ENCODE peak calls at places on chromosomes 16 and 17, in seven cellular contexts. C is IMR-90, J is testis, U is GM23248, H is ascending aorta, Z is GM23338, K is epithelial cell of esophagus. F is an unnamed sample.

GRCh38 chr17:59890720-59891119 is 2.0 kb downstream of the TUBD1 start:
- DNase-seq in H (no peak), K (peak), Z (no peak), C (peak), U (peak), J (no peak), F (peak)

GRCh38 chr17:4003501-4004421 is 39.5 kb upstream of the ATP2A3 start:
- DNase-seq in U (peak), C (no peak), H (peak), K (no peak), Z (peak), J (no peak), F (peak)

GRCh38 chr16:72985148-72985882 is 62.6 kb downstream of the ZFHX3 start:
- DNase-seq in U (peak), C (peak), Z (no peak), K (no peak), J (peak), H (peak), F (no peak)

GRCh38 chr16:21194771-21195301 is 16.5 kb downstream of the ZP2 start:
- DNase-seq in C (no peak), K (peak), Z (no peak), H (no peak), J (no peak), U (peak), F (no peak)

GRCh38 chr17:17156511-17156910 is 49.6 kb downstream of the PLD6 start:
- DNase-seq in C (peak), H (no peak), U (peak), Z (no peak), K (peak), J (no peak), F (no peak)

GRCh38 chr16:29877266-29877961 is 14.4 kb upstream of the CDIPT start:
- DNase-seq in Z (peak), J (peak), C (peak), U (peak), H (no peak), K (peak), F (no peak)

GRCh38 chr17:28812136-28812979 is 30.2 kb downstream of the FAM222B start:
- DNase-seq in U (peak), Z (peak), J (peak), C (peak), H (peak), K (peak), F (peak)

GRCh38 chr17:2705263-2705662 is 6.3 kb downstream of the CLUH start:
- DNase-seq in C (peak), K (no peak), J (no peak), H (no peak), U (peak), Z (no peak), F (no peak)

GRCh38 chr16:27244363-27244755 is 24.2 kb downstream of the NSMCE1 start:
- DNase-seq in C (no peak), K (no peak), H (peak), Z (no peak), U (no peak), J (peak), F (no peak)

GRCh38 chr17:50625032-50625871 is 9.4 kb upstream of the ABCC3 start:
- DNase-seq in H (no peak), J (no peak), Z (no peak), K (no peak), C (no peak), U (no peak), F (no peak)

GRCh38 chr16:86296263-86296662 is 214.1 kb upstream of the FOXF1 start:
- DNase-seq in Z (no peak), K (no peak), J (no peak), H (no peak), U (no peak), C (no peak), F (no peak)

GRCh38 chr16:81627729-81628128 is 151.4 kb upstream of the PLCG2 start:
- DNase-seq in J (no peak), H (no peak), Z (no peak), C (no peak), U (no peak), K (no peak), F (no peak)

GRCh38 chr17:53462393-53462811 is 360.3 kb upstream of the KIF2B start:
- DNase-seq in J (no peak), K (peak), H (no peak), Z (no peak), U (no peak), C (no peak), F (no peak)

GRCh38 chr17:15456972-15457722 is 10.3 kb downstream of the CDRT4 start:
- DNase-seq in J (peak), K (no peak), C (peak), Z (no peak), U (peak), H (peak), F (no peak)

GRCh38 chr17:9566067-9566466 is 9.6 kb downstream of the STX8 start:
- DNase-seq in J (no peak), Z (no peak), C (no peak), K (no peak), H (no peak), U (no peak), F (no peak)

GRCh38 chr16:85157813-85158701 is 45.8 kb upstream of the CIBAR2 start:
- DNase-seq in U (peak), H (no peak), Z (peak), K (no peak), C (no peak), J (no peak), F (no peak)

GRCh38 chr16:83215417-83216001 is 588.7 kb downstream of the CDH13 start:
- DNase-seq in C (peak), J (peak), U (peak), K (peak), H (no peak), Z (peak), F (peak)

GRCh38 chr17:67161573-67161972 is 83.4 kb downstream of the HELZ start:
- DNase-seq in J (no peak), U (no peak), Z (no peak), K (no peak), H (no peak), C (no peak), F (no peak)

GRCh38 chr16:19344224-19344801 is 58.8 kb downstream of the CLEC19A start:
- DNase-seq in H (no peak), C (no peak), K (no peak), Z (no peak), J (no peak), U (no peak), F (no peak)

GRCh38 chr16:85639529-85640253 is 26.6 kb downstream of the GSE1 start:
- DNase-seq in C (no peak), U (peak), Z (no peak), H (no peak), J (peak), K (peak), F (no peak)

GRCh38 chr16:81473561-81473960 is 29.0 kb downstream of the CMIP start:
- DNase-seq in J (no peak), Z (no peak), K (no peak), C (peak), H (no peak), U (peak), F (no peak)

GRCh38 chr16:47043970-47044684 is 70.7 kb upstream of the DNAJA2 start:
- DNase-seq in K (no peak), H (no peak), Z (no peak), C (no peak), U (no peak), J (no peak), F (no peak)

GRCh38 chr17:3828151-3828851 is 17.7 kb downstream of the NCBP3 start:
- DNase-seq in K (no peak), C (peak), U (no peak), Z (no peak), H (no peak), J (no peak), F (no peak)

GRCh38 chr17:339193-340061 is 13.2 kb downstream of the RPH3AL start:
- DNase-seq in U (no peak), K (no peak), Z (peak), J (no peak), H (no peak), C (no peak), F (no peak)

GRCh38 chr16:70685061-70685937 is 554 bp downstream of the MTSS2 start:
- DNase-seq in K (peak), H (no peak), J (no peak), C (no peak), U (peak), Z (no peak), F (no peak)

GRCh38 chr17:49343273-49343672 is 18.8 kb downstream of the ZNF652 start:
- DNase-seq in K (peak), J (no peak), U (peak), H (no peak), C (peak), Z (no peak), F (no peak)

GRCh38 chr17:80981062-80981902 is 10.4 kb upstream of the CHMP6 start:
- DNase-seq in K (no peak), J (no peak), C (no peak), Z (peak), H (no peak), U (no peak), F (no peak)

GRCh38 chr17:41976142-41976768 is 9.7 kb downstream of the CNP start:
- DNase-seq in C (no peak), U (peak), Z (no peak), J (peak), K (no peak), H (no peak), F (peak)

GRCh38 chr16:17921357-17921978 is 415.1 kb downstream of the NPIPA8 start:
- DNase-seq in Z (peak), J (peak), U (peak), H (no peak), K (peak), C (no peak), F (peak)

GRCh38 chr17:57585341-57586098 is 159.6 kb downstream of the CCDC182 start:
- DNase-seq in H (peak), U (no peak), C (no peak), Z (no peak), K (no peak), J (peak), F (no peak)

GRCh38 chr16:9139965-9140364 is 48.5 kb downstream of the HAPSTR1 start:
- DNase-seq in C (peak), U (peak), K (peak), H (no peak), Z (peak), J (peak), F (no peak)

DNA sequence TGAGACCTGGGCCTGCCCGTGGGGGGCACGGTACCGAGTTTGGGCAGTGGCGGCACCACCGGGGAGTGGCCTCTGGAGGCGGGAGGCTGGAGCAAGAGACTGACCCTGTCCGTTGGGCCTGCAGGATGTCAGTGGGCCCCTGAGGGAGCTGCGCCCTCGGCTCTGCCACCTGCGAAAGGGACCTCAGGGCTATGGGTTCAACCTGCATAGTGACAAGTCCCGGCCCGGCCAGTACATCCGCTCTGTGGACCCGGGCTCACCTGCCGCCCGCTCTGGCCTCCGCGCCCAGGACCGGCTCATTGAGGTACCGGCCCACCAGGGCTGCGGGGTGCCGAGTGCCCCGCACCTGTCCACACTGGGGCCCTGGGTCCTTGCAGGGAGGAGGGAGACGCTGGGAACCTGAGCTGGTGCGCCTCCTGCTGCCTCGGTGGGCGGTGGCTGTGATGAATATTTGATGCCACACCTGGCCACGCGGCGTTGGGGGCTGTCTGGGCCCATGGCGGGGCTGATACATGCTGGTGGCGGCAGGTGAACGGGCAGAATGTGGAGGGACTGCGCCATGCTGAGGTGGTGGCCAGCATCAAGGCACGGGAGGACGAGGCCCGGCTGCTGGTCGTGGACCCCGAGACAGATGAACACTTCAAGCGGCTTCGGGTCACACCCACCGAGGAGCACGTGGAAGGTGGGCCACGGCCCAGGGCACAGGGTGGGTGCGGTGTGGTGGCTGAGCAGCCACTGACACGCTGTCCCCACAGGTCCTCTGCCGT is 9.7 kb downstream of the NHERF2 start:
- DNase-seq in Z (no peak), C (no peak), H (no peak), U (no peak), K (no peak), J (no peak), F (no peak)
- H3K4me3 ChIP-seq in Z (no peak), C (no peak), H (peak), U (peak), K (no peak), J (no peak), F (no peak)

GRCh38 chr16:57381791-57382534 is 9.7 kb downstream of the CX3CL1 start:
- DNase-seq in Z (no peak), K (no peak), H (no peak), J (peak), U (no peak), C (no peak), F (no peak)

GRCh38 chr16:57377080-57377841 is 5.0 kb downstream of the CX3CL1 start:
- DNase-seq in C (peak), H (no peak), K (peak), U (no peak), Z (peak), J (no peak), F (no peak)

GRCh38 chr16:57380671-57381462 is 8.6 kb downstream of the CX3CL1 start:
- DNase-seq in C (peak), J (no peak), K (peak), H (peak), Z (no peak), U (no peak), F (no peak)

GRCh38 chr16:57382535-57383275 is 10.4 kb downstream of the CX3CL1 start:
- DNase-seq in J (no peak), K (no peak), U (no peak), Z (no peak), H (no peak), C (no peak), F (no peak)

DNA sequence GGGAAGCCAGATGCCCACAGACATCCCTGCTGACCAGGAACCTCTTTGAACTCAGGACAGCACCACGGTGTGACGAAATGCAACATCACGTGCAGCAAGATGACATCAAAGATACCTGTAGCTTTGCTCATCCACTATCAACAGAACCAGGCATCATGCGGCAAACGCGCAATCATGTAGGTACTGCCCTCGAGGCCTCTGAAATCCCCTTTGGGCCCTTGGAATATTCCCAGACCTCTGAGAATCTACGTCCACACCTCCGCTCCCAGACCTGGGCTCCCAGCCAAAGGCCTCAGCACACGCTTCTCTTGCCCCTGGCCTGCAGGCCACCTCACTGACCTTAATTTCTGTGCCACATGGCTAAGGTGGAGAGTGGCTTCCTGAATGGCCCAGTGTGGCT is 7.3 kb downstream of the CX3CL1 start:
- DNase-seq in Z (no peak), H (no peak), C (no peak), J (no peak), K (peak), U (no peak), F (no peak)
- H3K4me3 ChIP-seq in Z (no peak), H (no peak), C (no peak), J (no peak), K (no peak), U (no peak), F (no peak)

DNA sequence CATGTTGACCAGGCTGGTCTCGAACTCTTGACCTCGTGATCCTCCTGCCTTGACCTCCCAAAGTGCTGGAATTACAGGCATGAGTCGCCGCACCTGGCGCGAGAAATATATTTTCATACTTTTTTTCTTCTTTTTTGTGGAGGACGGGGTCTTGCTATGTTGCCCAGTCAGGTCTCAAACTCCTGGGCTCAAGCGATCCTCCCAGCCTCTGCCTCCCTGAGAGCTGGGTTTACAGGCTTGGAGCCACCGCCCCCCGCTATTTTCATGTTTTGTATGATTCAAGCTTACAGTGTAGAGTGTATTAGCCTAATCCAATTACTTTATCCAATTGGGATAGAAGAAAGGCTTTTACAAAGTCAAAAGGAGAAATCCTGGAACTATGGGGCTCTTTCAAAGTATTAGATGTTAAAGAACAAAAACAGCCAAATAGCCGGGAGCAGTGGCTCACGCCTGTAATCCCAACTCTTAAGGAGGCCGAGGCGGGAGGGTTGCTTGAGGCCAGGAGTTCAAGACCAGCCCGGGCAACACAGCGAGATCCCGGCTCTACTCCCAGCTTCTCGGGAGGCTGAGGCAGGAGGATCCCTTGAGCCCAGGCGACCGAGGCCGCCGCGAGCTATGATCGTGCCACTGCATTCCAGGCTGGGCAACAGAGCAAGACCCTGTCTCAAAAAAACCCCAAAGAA is 1.4 kb upstream of the MAP1LC3B start:
- DNase-seq in K (no peak), U (no peak), H (no peak), Z (no peak), C (no peak), J (no peak), F (no peak)
- H3K4me3 ChIP-seq in K (no peak), U (peak), H (peak), Z (peak), C (no peak), J (peak), F (peak)

DNA sequence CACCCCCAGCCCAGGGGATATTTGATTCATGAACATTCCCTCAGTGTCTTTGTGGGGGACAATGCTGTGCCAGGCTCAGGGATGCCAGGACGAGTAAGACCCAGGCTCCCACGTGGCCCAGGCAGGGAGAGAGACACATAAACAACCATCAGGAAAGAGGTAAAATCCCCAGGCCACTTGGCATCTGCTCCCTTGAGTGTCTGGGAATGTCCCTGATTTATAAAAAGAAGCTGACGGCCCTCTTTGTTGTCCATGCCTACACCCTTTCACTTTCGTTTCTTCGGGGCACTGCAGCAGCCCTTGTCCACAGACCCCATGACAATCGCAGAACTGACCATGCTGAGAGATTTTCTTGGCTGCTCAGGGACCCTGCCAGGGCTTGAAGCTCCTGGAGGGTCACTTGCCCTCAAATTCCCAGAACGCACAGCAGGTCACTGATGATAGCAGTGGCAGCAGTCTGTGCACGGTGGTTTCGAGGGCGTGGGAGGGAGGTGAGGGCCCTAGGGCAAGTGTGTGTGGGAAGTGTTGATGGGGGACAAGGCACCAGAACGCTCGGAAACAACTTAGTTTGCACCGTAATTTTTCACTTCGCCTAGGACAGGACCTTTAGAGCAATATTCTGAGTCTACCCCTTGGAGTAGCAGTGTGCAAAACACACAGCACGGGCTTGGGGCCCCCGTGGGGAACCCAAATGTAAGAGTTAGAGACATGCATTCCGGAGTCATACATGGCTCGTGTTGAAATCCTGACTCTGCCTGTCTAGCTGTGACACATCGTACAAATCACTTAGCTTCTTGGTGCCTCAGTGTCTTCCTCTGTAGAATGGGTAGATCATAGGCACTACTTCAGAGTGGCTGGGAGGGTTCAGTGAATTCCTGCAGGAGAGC is 4.7 kb downstream of the NOD2 start:
- DNase-seq in C (peak), J (peak), U (peak), K (peak), Z (no peak), H (no peak), F (no peak)
- H3K4me3 ChIP-seq in C (peak), J (peak), U (peak), K (no peak), Z (no peak), H (peak), F (peak)

F was measured in Peyer's patch.